ENCODE peak calls at places on chromosome 4, in six cellular contexts. X, L, C, S, K and T are unnamed samples.

GRCh38 chr4:151960449-151961246 is 199.8 kb upstream of the GATB start:
- DNase-seq in C (no peak), L (no peak), S (no peak), K (no peak), X (no peak), T (no peak)

GRCh38 chr4:183355405-183355804 is 33.2 kb upstream of the CLDN24 start:
- DNase-seq in L (no peak), C (no peak), K (no peak), X (peak; percentile 93), S (no peak), T (no peak)

GRCh38 chr4:31298737-31299136 is 578.6 kb downstream of the PCDH7 start:
- DNase-seq in S (no peak), L (no peak), K (no peak), C (no peak), X (no peak), T (no peak)

GRCh38 chr4:105765690-105766407 is 57.3 kb downstream of the GSTCD start:
- DNase-seq in X (peak; percentile 90), S (peak; percentile 65), L (no peak), K (peak; percentile 25), C (no peak), T (no peak)

GRCh38 chr4:68905598-68906237 is 45.9 kb downstream of the UGT2A3 start:
- DNase-seq in K (no peak), C (no peak), S (no peak), X (no peak), L (no peak), T (no peak)

GRCh38 chr4:168484626-168485025 is 4.3 kb upstream of the DDX60L start:
- DNase-seq in K (no peak), S (peak; percentile 28), L (no peak), C (no peak), X (peak; percentile 62), T (no peak)

GRCh38 chr4:16820304-16820703 is 78.1 kb downstream of the LDB2 start:
- DNase-seq in L (no peak), X (peak; percentile 51), C (no peak), S (no peak), K (peak; percentile 66), T (no peak)

GRCh38 chr4:6969826-6970800 is 60.5 kb downstream of the TBC1D14 start:
- DNase-seq in K (no peak), S (no peak), L (no peak), C (no peak), X (no peak), T (no peak)